ENCODE peak calls at places on chromosome 22, in nine cellular contexts. One of them, this sample, is unnamed.

GRCh38 chr22:37018815-37019308 is 385 bp downstream of the TST start:
- DNase-seq in breast epithelium: no peak
- DNase-seq in AG04450: no peak
- DNase-seq in prostate gland: peak
- DNase-seq in transverse colon: peak
- DNase-seq in activated CD8-positive, alpha-beta T cell treated with anti-CD3 and anti-CD28 coated beads for 36 hours: no peak
- DNase-seq in foreskin keratinocyte: no peak
- DNase-seq in right atrium auricular region: peak
- DNase-seq in body of pancreas: peak
- DNase-seq in this sample: no peak

GRCh38 chr22:50530857-50531545 is 1.2 kb upstream of the TYMP start:
- DNase-seq in transverse colon: peak
- DNase-seq in activated CD8-positive, alpha-beta T cell treated with anti-CD3 and anti-CD28 coated beads for 36 hours: peak
- DNase-seq in AG04450: no peak
- DNase-seq in foreskin keratinocyte: peak
- DNase-seq in prostate gland: peak
- DNase-seq in breast epithelium: peak
- DNase-seq in right atrium auricular region: peak
- DNase-seq in body of pancreas: peak
- DNase-seq in this sample: no peak

GRCh38 chr22:44103735-44104134 is 77.0 kb upstream of the PARVG start:
- DNase-seq in foreskin keratinocyte: no peak
- DNase-seq in AG04450: no peak
- DNase-seq in prostate gland: no peak
- DNase-seq in right atrium auricular region: no peak
- DNase-seq in body of pancreas: no peak
- DNase-seq in breast epithelium: no peak
- DNase-seq in activated CD8-positive, alpha-beta T cell treated with anti-CD3 and anti-CD28 coated beads for 36 hours: no peak
- DNase-seq in transverse colon: no peak
- DNase-seq in this sample: no peak

GRCh38 chr22:25395468-25395867 is 169.0 kb upstream of the GRK3 start:
- DNase-seq in right atrium auricular region: no peak
- DNase-seq in foreskin keratinocyte: no peak
- DNase-seq in transverse colon: no peak
- DNase-seq in body of pancreas: no peak
- DNase-seq in breast epithelium: no peak
- DNase-seq in activated CD8-positive, alpha-beta T cell treated with anti-CD3 and anti-CD28 coated beads for 36 hours: no peak
- DNase-seq in prostate gland: no peak
- DNase-seq in AG04450: no peak
- DNase-seq in this sample: no peak

GRCh38 chr22:23071163-23072034 is 1.1 kb downstream of the GNAZ start:
- DNase-seq in body of pancreas: no peak
- DNase-seq in prostate gland: no peak
- DNase-seq in foreskin keratinocyte: no peak
- DNase-seq in activated CD8-positive, alpha-beta T cell treated with anti-CD3 and anti-CD28 coated beads for 36 hours: no peak
- DNase-seq in right atrium auricular region: no peak
- DNase-seq in breast epithelium: peak
- DNase-seq in transverse colon: no peak
- DNase-seq in AG04450: no peak
- DNase-seq in this sample: no peak

GRCh38 chr22:39556970-39557811 is 13.4 kb upstream of the CACNA1I start:
- DNase-seq in body of pancreas: no peak
- DNase-seq in prostate gland: no peak
- DNase-seq in breast epithelium: no peak
- DNase-seq in AG04450: no peak
- DNase-seq in foreskin keratinocyte: no peak
- DNase-seq in activated CD8-positive, alpha-beta T cell treated with anti-CD3 and anti-CD28 coated beads for 36 hours: peak
- DNase-seq in transverse colon: no peak
- DNase-seq in right atrium auricular region: no peak
- DNase-seq in this sample: no peak

GRCh38 chr22:47056361-47056760 is 293.9 kb downstream of the TBC1D22A start:
- DNase-seq in transverse colon: no peak
- DNase-seq in activated CD8-positive, alpha-beta T cell treated with anti-CD3 and anti-CD28 coated beads for 36 hours: no peak
- DNase-seq in right atrium auricular region: no peak
- DNase-seq in prostate gland: no peak
- DNase-seq in body of pancreas: no peak
- DNase-seq in breast epithelium: no peak
- DNase-seq in foreskin keratinocyte: no peak
- DNase-seq in AG04450: no peak
- DNase-seq in this sample: no peak

GRCh38 chr22:45462034-45462655 is 40.5 kb upstream of the FBLN1 start:
- DNase-seq in transverse colon: no peak
- DNase-seq in prostate gland: no peak
- DNase-seq in AG04450: no peak
- DNase-seq in body of pancreas: no peak
- DNase-seq in activated CD8-positive, alpha-beta T cell treated with anti-CD3 and anti-CD28 coated beads for 36 hours: peak
- DNase-seq in foreskin keratinocyte: no peak
- DNase-seq in breast epithelium: no peak
- DNase-seq in right atrium auricular region: no peak
- DNase-seq in this sample: no peak

GRCh38 chr22:44369916-44370804 is 57.4 kb upstream of the SHISAL1 start:
- DNase-seq in right atrium auricular region: no peak
- DNase-seq in foreskin keratinocyte: no peak
- DNase-seq in activated CD8-positive, alpha-beta T cell treated with anti-CD3 and anti-CD28 coated beads for 36 hours: no peak
- DNase-seq in AG04450: no peak
- DNase-seq in body of pancreas: no peak
- DNase-seq in prostate gland: no peak
- DNase-seq in transverse colon: no peak
- DNase-seq in breast epithelium: no peak
- DNase-seq in this sample: no peak

GRCh38 chr22:41301085-41302015 is at the start of gene ZC3H7B:
- DNase-seq in activated CD8-positive, alpha-beta T cell treated with anti-CD3 and anti-CD28 coated beads for 36 hours: peak
- DNase-seq in right atrium auricular region: peak
- DNase-seq in body of pancreas: peak
- DNase-seq in prostate gland: peak
- DNase-seq in breast epithelium: peak
- DNase-seq in foreskin keratinocyte: peak
- DNase-seq in transverse colon: peak
- DNase-seq in AG04450: peak
- DNase-seq in this sample: peak
- TF ChIP-seq CTCF in activated CD8-positive, alpha-beta T cell treated with anti-CD3 and anti-CD28 coated beads for 36 hours: peak
- TF ChIP-seq CTCF in right atrium auricular region: peak
- TF ChIP-seq CTCF in body of pancreas: peak
- TF ChIP-seq CTCF in prostate gland: peak
- TF ChIP-seq CTCF in breast epithelium: peak
- TF ChIP-seq CTCF in foreskin keratinocyte: peak
- TF ChIP-seq CTCF in transverse colon: peak
- TF ChIP-seq CTCF in AG04450: peak
- TF ChIP-seq CTCF in this sample: peak

DNA sequence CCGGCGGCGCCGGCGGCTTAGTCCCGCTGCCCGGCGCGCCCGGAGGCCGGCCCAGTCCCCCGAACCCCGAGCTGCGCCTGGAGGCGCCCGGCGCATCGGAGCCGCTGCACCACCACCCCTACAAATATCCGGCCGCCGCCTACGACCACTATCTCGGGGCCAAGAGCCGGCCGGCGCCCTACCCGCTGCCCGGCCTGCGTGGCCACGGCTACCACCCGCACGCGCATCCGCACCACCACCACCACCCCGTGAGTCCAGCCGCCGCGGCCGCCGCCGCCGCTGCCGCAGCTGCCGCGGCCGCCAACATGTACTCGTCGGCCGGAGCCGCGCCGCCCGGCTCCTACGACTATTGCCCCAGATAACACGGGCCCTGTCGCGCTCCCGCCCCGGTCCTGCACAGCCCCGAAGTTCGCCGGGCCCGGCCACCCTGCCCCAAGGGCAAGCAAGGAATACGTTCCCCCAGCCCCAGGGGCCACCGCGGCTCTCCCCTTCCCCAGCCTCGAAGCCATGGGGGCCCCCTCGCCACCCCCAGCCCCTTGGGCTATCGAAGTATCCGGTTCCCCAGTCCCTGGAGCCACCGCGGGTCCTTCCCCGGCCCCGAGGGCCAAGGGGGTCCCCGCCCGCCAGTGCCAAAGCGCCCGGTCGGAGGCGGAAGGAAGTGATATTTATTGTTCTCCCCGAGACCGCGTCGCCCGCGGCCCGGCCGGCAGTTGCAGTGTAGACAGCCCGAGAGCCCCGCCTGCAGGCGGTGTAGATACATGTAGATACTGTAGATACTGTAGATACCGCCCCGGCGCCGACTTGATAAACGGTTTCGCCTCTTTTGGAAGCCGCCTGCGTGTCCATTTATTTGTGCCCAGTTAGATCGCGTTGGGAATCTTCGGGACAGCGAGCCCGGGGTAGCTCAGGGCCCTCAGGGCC is 6.2 kb downstream of the TBX1 start:
- DNase-seq in activated CD8-positive, alpha-beta T cell treated with anti-CD3 and anti-CD28 coated beads for 36 hours: peak
- DNase-seq in prostate gland: peak
- DNase-seq in foreskin keratinocyte: peak
- DNase-seq in body of pancreas: peak
- DNase-seq in transverse colon: peak
- DNase-seq in AG04450: no peak
- DNase-seq in breast epithelium: no peak
- DNase-seq in right atrium auricular region: peak
- DNase-seq in this sample: no peak
- TF ChIP-seq CTCF in activated CD8-positive, alpha-beta T cell treated with anti-CD3 and anti-CD28 coated beads for 36 hours: peak
- TF ChIP-seq CTCF in prostate gland: no peak
- TF ChIP-seq CTCF in foreskin keratinocyte: peak
- TF ChIP-seq CTCF in body of pancreas: no peak
- TF ChIP-seq CTCF in transverse colon: no peak
- TF ChIP-seq CTCF in AG04450: peak
- TF ChIP-seq CTCF in breast epithelium: no peak
- TF ChIP-seq CTCF in right atrium auricular region: no peak
- TF ChIP-seq CTCF in this sample: peak

GRCh38 chr22:42902875-42903510 is 45.9 kb upstream of the ARFGAP3 start:
- DNase-seq in AG04450: peak
- DNase-seq in right atrium auricular region: no peak
- DNase-seq in activated CD8-positive, alpha-beta T cell treated with anti-CD3 and anti-CD28 coated beads for 36 hours: no peak
- DNase-seq in body of pancreas: no peak
- DNase-seq in transverse colon: peak
- DNase-seq in breast epithelium: no peak
- DNase-seq in prostate gland: no peak
- DNase-seq in foreskin keratinocyte: no peak
- DNase-seq in this sample: no peak
- TF ChIP-seq CTCF in AG04450: peak
- TF ChIP-seq CTCF in right atrium auricular region: peak
- TF ChIP-seq CTCF in activated CD8-positive, alpha-beta T cell treated with anti-CD3 and anti-CD28 coated beads for 36 hours: no peak
- TF ChIP-seq CTCF in body of pancreas: no peak
- TF ChIP-seq CTCF in transverse colon: no peak
- TF ChIP-seq CTCF in breast epithelium: no peak
- TF ChIP-seq CTCF in prostate gland: no peak
- TF ChIP-seq CTCF in foreskin keratinocyte: no peak
- TF ChIP-seq CTCF in this sample: no peak

GRCh38 chr22:27029584-27030130 is 372.3 kb downstream of the MIAT start:
- DNase-seq in body of pancreas: no peak
- DNase-seq in transverse colon: no peak
- DNase-seq in foreskin keratinocyte: no peak
- DNase-seq in breast epithelium: no peak
- DNase-seq in prostate gland: no peak
- DNase-seq in right atrium auricular region: no peak
- DNase-seq in activated CD8-positive, alpha-beta T cell treated with anti-CD3 and anti-CD28 coated beads for 36 hours: no peak
- DNase-seq in AG04450: no peak
- DNase-seq in this sample: no peak

GRCh38 chr22:27028093-27028492 is 370.7 kb downstream of the MIAT start:
- DNase-seq in prostate gland: no peak
- DNase-seq in activated CD8-positive, alpha-beta T cell treated with anti-CD3 and anti-CD28 coated beads for 36 hours: no peak
- DNase-seq in foreskin keratinocyte: no peak
- DNase-seq in AG04450: no peak
- DNase-seq in right atrium auricular region: no peak
- DNase-seq in transverse colon: no peak
- DNase-seq in body of pancreas: no peak
- DNase-seq in breast epithelium: no peak
- DNase-seq in this sample: no peak

GRCh38 chr22:27032121-27032761 is 374.9 kb downstream of the MIAT start:
- DNase-seq in body of pancreas: peak
- DNase-seq in AG04450: no peak
- DNase-seq in transverse colon: no peak
- DNase-seq in prostate gland: peak
- DNase-seq in activated CD8-positive, alpha-beta T cell treated with anti-CD3 and anti-CD28 coated beads for 36 hours: no peak
- DNase-seq in breast epithelium: no peak
- DNase-seq in right atrium auricular region: no peak
- DNase-seq in foreskin keratinocyte: no peak
- DNase-seq in this sample: no peak
- TF ChIP-seq CTCF in body of pancreas: no peak
- TF ChIP-seq CTCF in AG04450: peak
- TF ChIP-seq CTCF in transverse colon: no peak
- TF ChIP-seq CTCF in prostate gland: no peak
- TF ChIP-seq CTCF in activated CD8-positive, alpha-beta T cell treated with anti-CD3 and anti-CD28 coated beads for 36 hours: no peak
- TF ChIP-seq CTCF in breast epithelium: no peak
- TF ChIP-seq CTCF in right atrium auricular region: no peak
- TF ChIP-seq CTCF in foreskin keratinocyte: peak
- TF ChIP-seq CTCF in this sample: peak

DNA sequence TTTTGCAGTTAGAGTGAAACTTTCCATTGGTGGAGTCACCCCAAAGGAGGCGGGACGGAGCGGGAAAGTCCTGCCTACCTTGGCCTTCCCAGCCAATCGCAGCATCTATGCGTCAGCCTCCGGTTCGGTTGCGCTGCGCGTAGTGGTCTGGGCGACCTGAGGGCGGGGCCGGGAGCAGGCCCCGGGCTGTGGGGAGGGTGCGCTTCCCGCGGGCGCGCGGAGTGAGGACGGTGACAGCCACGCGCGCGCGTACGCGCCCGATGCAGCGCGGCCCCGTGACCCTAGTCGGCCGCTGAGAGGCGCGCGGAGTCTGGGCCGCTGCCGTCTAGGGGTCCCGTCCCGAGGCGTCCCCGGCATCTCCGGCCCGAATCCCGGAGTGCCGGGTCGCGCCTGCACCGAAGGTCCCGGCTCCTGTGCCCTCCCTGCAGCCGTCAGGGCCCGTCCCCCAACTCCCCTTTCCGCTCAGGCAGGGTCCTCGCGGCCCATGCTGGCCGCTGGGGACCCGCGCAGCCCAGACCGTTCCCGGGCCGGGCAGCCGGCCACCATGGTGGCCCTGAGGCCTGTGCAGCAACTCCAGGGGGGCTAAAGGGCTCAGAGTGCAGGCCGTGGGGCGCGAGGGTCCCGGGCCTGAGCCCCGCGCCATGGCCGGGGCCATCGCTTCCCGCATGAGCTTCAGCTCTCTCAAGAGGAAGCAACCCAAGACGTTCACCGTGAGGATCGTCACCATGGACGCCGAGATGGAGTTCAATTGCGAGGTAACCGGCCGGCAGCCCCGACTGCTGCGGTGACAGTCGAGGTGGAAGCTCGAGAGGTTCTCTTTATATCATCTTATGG is at the start of gene NF2:
- DNase-seq in prostate gland: peak
- DNase-seq in activated CD8-positive, alpha-beta T cell treated with anti-CD3 and anti-CD28 coated beads for 36 hours: peak
- DNase-seq in right atrium auricular region: peak
- DNase-seq in foreskin keratinocyte: peak
- DNase-seq in body of pancreas: peak
- DNase-seq in AG04450: peak
- DNase-seq in breast epithelium: peak
- DNase-seq in transverse colon: peak
- DNase-seq in this sample: peak
- TF ChIP-seq CTCF in prostate gland: no peak
- TF ChIP-seq CTCF in activated CD8-positive, alpha-beta T cell treated with anti-CD3 and anti-CD28 coated beads for 36 hours: no peak
- TF ChIP-seq CTCF in right atrium auricular region: peak
- TF ChIP-seq CTCF in foreskin keratinocyte: peak
- TF ChIP-seq CTCF in body of pancreas: no peak
- TF ChIP-seq CTCF in AG04450: no peak
- TF ChIP-seq CTCF in breast epithelium: no peak
- TF ChIP-seq CTCF in transverse colon: no peak
- TF ChIP-seq CTCF in this sample: peak

This sample was measured in GM12864.